ENCODE peak calls at places on chromosomes 1 and 21, in eight cellular contexts. B, L, I, A, K, Z, P and J are unnamed samples.

GRCh38 chr1:225044258-225044657 is 114.8 kb downstream of the DNAH14 start:
- DNase-seq in I (no peak), A (no peak), K (no peak), P (no peak), B (no peak), L (no peak), Z (no peak), J (peak)

GRCh38 chr1:152168535-152168868 is 9.5 kb upstream of the RPTN start:
- DNase-seq in I (no peak), K (no peak), L (no peak), B (no peak), A (no peak), Z (no peak), P (no peak), J (peak)

GRCh38 chr1:8020032-8020431 is 6.1 kb downstream of the ERRFI1 start:
- DNase-seq in Z (no peak), P (peak), B (no peak), L (no peak), I (no peak), A (no peak), K (no peak), J (peak)

GRCh38 chr1:244958593-244958992 is 94.2 kb upstream of the HNRNPU start:
- DNase-seq in K (no peak), L (no peak), A (no peak), Z (no peak), P (no peak), I (no peak), B (no peak), J (no peak)

GRCh38 chr1:200893411-200893901 is 1.2 kb upstream of the INAVA start:
- DNase-seq in I (peak), L (no peak), K (no peak), P (no peak), B (no peak), A (no peak), Z (no peak), J (no peak)

GRCh38 chr1:200374569-200375312 is 35.1 kb downstream of the ZNF281 start:
- DNase-seq in Z (no peak), A (no peak), B (no peak), K (no peak), I (no peak), L (no peak), P (peak), J (peak)

GRCh38 chr1:109713636-109714035 is 1.6 kb downstream of the GSTM5 start:
- DNase-seq in I (no peak), K (no peak), P (no peak), Z (no peak), B (peak), L (no peak), A (no peak), J (no peak)

GRCh38 chr1:17759114-17759513 is 4.0 kb downstream of the ACTL8 start:
- DNase-seq in A (no peak), L (no peak), I (no peak), Z (no peak), P (no peak), K (no peak), B (no peak), J (no peak)

GRCh38 chr1:227059076-227059475 is 119.0 kb downstream of the COQ8A start:
- DNase-seq in K (no peak), L (no peak), I (no peak), A (no peak), P (no peak), B (no peak), Z (no peak), J (no peak)

GRCh38 chr1:30808067-30808662 is 50.6 kb upstream of the LAPTM5 start:
- DNase-seq in P (no peak), L (no peak), K (no peak), I (no peak), Z (no peak), A (no peak), B (no peak), J (no peak)

GRCh38 chr1:74731399-74732052 is 1.3 kb downstream of the CRYZ start:
- DNase-seq in L (no peak), A (no peak), Z (no peak), I (no peak), K (no peak), B (no peak), P (peak), J (peak)

GRCh38 chr1:98045211-98046030 is 124.6 kb upstream of the DPYD start:
- DNase-seq in A (no peak), P (peak), I (no peak), L (no peak), K (no peak), B (no peak), Z (peak), J (peak)

GRCh38 chr1:214514032-214514818 is 37.2 kb downstream of the PTPN14 start:
- DNase-seq in A (no peak), P (no peak), L (no peak), K (no peak), Z (no peak), B (no peak), I (no peak), J (peak)

GRCh38 chr1:23357112-23357908 is 12.3 kb downstream of the ZNF436 start:
- DNase-seq in A (no peak), B (no peak), P (no peak), L (no peak), K (no peak), Z (no peak), I (no peak), J (no peak)

GRCh38 chr21:45383111-45383614 is 21.8 kb upstream of the COL18A1 start:
- DNase-seq in B (no peak), A (no peak), Z (peak), P (no peak), I (no peak), L (no peak), K (no peak), J (no peak)

GRCh38 chr1:34500451-34500850 is 254.4 kb upstream of the GJB5 start:
- DNase-seq in Z (no peak), L (no peak), B (no peak), A (no peak), K (no peak), I (peak), P (no peak), J (no peak)

GRCh38 chr1:65948609-65949229 is 156.0 kb downstream of the PDE4B start:
- DNase-seq in Z (no peak), P (no peak), L (no peak), B (no peak), A (no peak), I (no peak), K (no peak), J (peak)

GRCh38 chr1:27940297-27940696 is 5.5 kb downstream of the SMPDL3B start:
- DNase-seq in L (peak), Z (peak), B (peak), K (peak), I (no peak), A (peak), P (no peak), J (peak)

GRCh38 chr1:118717893-118718292 is 270.2 kb downstream of the TBX15 start:
- DNase-seq in A (no peak), L (no peak), P (no peak), K (no peak), B (no peak), Z (no peak), I (no peak), J (no peak)

GRCh38 chr1:221371671-221372070 is 370.2 kb downstream of the DUSP10 start:
- DNase-seq in L (no peak), Z (no peak), P (no peak), K (no peak), A (no peak), I (no peak), B (no peak), J (no peak)

GRCh38 chr21:45875416-45875760 is 106.2 kb upstream of the COL6A1 start:
- DNase-seq in A (no peak), L (no peak), Z (no peak), B (no peak), P (no peak), K (no peak), I (no peak), J (no peak)

GRCh38 chr1:5430911-5431310 is 561.3 kb downstream of the NPHP4 start:
- DNase-seq in L (no peak), P (no peak), Z (no peak), K (no peak), A (no peak), B (no peak), I (no peak), J (no peak)

GRCh38 chr1:154765970-154766369 is 104.1 kb downstream of the KCNN3 start:
- DNase-seq in Z (no peak), L (no peak), P (peak), B (peak), K (no peak), I (no peak), A (no peak), J (peak)

GRCh38 chr1:6345009-6345408 is 48.6 kb downstream of the ACOT7 start:
- DNase-seq in P (no peak), Z (no peak), I (no peak), K (no peak), L (no peak), A (no peak), B (no peak), J (no peak)

GRCh38 chr1:3924871-3925655 is 25.0 kb upstream of the C1orf174 start:
- DNase-seq in L (no peak), P (peak), A (no peak), I (no peak), Z (no peak), B (no peak), K (no peak), J (peak)

GRCh38 chr1:167199656-167200055 is 21.0 kb upstream of the POU2F1 start:
- DNase-seq in A (no peak), B (no peak), I (no peak), L (no peak), P (no peak), Z (no peak), K (no peak), J (no peak)

GRCh38 chr1:24683713-24684162 is 40.6 kb downstream of the SRRM1 start:
- DNase-seq in K (no peak), A (no peak), L (no peak), P (peak), B (no peak), Z (no peak), I (no peak), J (peak)

GRCh38 chr1:209389258-209389657 is 194.3 kb upstream of the CAMK1G start:
- DNase-seq in P (peak), B (no peak), I (no peak), K (no peak), Z (no peak), L (no peak), A (no peak), J (peak)

GRCh38 chr1:109890115-109890953 is 20.3 kb upstream of the CSF1 start:
- DNase-seq in A (no peak), P (no peak), I (no peak), B (no peak), Z (peak), K (no peak), L (no peak), J (no peak)

GRCh38 chr1:161216945-161217712 is 2.0 kb downstream of the FCER1G start:
- DNase-seq in Z (no peak), L (no peak), B (peak), I (no peak), A (no peak), K (no peak), P (peak), J (peak)

GRCh38 chr1:94599090-94599813 is 57.7 kb upstream of the F3 start:
- DNase-seq in A (no peak), L (no peak), Z (no peak), P (peak), B (no peak), I (no peak), K (no peak), J (peak)